ENCODE peak calls at places on chromosomes 16 and 17, in eight cellular contexts. One of them, this sample, is unnamed.

GRCh38 chr17:42110301-42111264 is 1.9 kb downstream of the DHX58 start:
- DNase-seq in fibroblast of pulmonary artery: no peak
- DNase-seq in upper lobe of right lung: no peak
- DNase-seq in choroid plexus epithelial cell: no peak
- DNase-seq in psoas muscle: no peak
- DNase-seq in cardiac muscle cell: no peak
- DNase-seq in CD8-positive, alpha-beta T cell: no peak
- DNase-seq in mucosa of descending colon: no peak
- DNase-seq in this sample: no peak

GRCh38 chr17:8739104-8739503 is 5.5 kb downstream of the CCDC42 start:
- DNase-seq in fibroblast of pulmonary artery: no peak
- DNase-seq in upper lobe of right lung: no peak
- DNase-seq in choroid plexus epithelial cell: no peak
- DNase-seq in psoas muscle: no peak
- DNase-seq in cardiac muscle cell: no peak
- DNase-seq in CD8-positive, alpha-beta T cell: no peak
- DNase-seq in mucosa of descending colon: no peak
- DNase-seq in this sample: no peak

GRCh38 chr17:6164996-6165395 is 94.8 kb downstream of the WSCD1 start:
- DNase-seq in fibroblast of pulmonary artery: no peak
- DNase-seq in upper lobe of right lung: no peak
- DNase-seq in choroid plexus epithelial cell: no peak
- DNase-seq in psoas muscle: no peak
- DNase-seq in cardiac muscle cell: no peak
- DNase-seq in CD8-positive, alpha-beta T cell: no peak
- DNase-seq in mucosa of descending colon: no peak
- DNase-seq in this sample: no peak

GRCh38 chr16:81578636-81579413 is 134.2 kb downstream of the CMIP start:
- DNase-seq in fibroblast of pulmonary artery: no peak
- DNase-seq in upper lobe of right lung: no peak
- DNase-seq in choroid plexus epithelial cell: no peak
- DNase-seq in psoas muscle: no peak
- DNase-seq in cardiac muscle cell: no peak
- DNase-seq in CD8-positive, alpha-beta T cell: no peak
- DNase-seq in mucosa of descending colon: no peak
- DNase-seq in this sample: no peak

GRCh38 chr16:3094289-3095027 is 4.6 kb downstream of the ZSCAN10 start:
- DNase-seq in fibroblast of pulmonary artery: peak
- DNase-seq in upper lobe of right lung: no peak
- DNase-seq in choroid plexus epithelial cell: peak
- DNase-seq in psoas muscle: peak
- DNase-seq in cardiac muscle cell: peak
- DNase-seq in CD8-positive, alpha-beta T cell: no peak
- DNase-seq in mucosa of descending colon: peak
- DNase-seq in this sample: no peak

GRCh38 chr16:84498859-84499620 is 5.4 kb downstream of the MEAK7 start:
- DNase-seq in fibroblast of pulmonary artery: no peak
- DNase-seq in upper lobe of right lung: peak
- DNase-seq in choroid plexus epithelial cell: no peak
- DNase-seq in psoas muscle: no peak
- DNase-seq in cardiac muscle cell: no peak
- DNase-seq in CD8-positive, alpha-beta T cell: no peak
- DNase-seq in mucosa of descending colon: no peak
- DNase-seq in this sample: no peak

GRCh38 chr16:74724820-74725549 is 24.3 kb upstream of the MLKL start:
- DNase-seq in fibroblast of pulmonary artery: peak
- DNase-seq in upper lobe of right lung: no peak
- DNase-seq in choroid plexus epithelial cell: peak
- DNase-seq in psoas muscle: peak
- DNase-seq in cardiac muscle cell: peak
- DNase-seq in CD8-positive, alpha-beta T cell: no peak
- DNase-seq in mucosa of descending colon: no peak
- DNase-seq in this sample: no peak

GRCh38 chr17:66691644-66692500 is 143.0 kb upstream of the CACNG5 start:
- DNase-seq in fibroblast of pulmonary artery: peak
- DNase-seq in upper lobe of right lung: no peak
- DNase-seq in choroid plexus epithelial cell: peak
- DNase-seq in psoas muscle: no peak
- DNase-seq in cardiac muscle cell: peak
- DNase-seq in CD8-positive, alpha-beta T cell: no peak
- DNase-seq in mucosa of descending colon: peak
- DNase-seq in this sample: no peak

GRCh38 chr16:50697881-50698767 is 4.7 kb downstream of the NOD2 start:
- DNase-seq in fibroblast of pulmonary artery: peak
- DNase-seq in upper lobe of right lung: no peak
- DNase-seq in choroid plexus epithelial cell: peak
- DNase-seq in psoas muscle: no peak
- DNase-seq in cardiac muscle cell: peak
- DNase-seq in CD8-positive, alpha-beta T cell: no peak
- DNase-seq in mucosa of descending colon: peak
- DNase-seq in this sample: peak
- H3K4me3 ChIP-seq in fibroblast of pulmonary artery: peak
- H3K4me3 ChIP-seq in upper lobe of right lung: peak
- H3K4me3 ChIP-seq in choroid plexus epithelial cell: peak
- H3K4me3 ChIP-seq in psoas muscle: peak
- H3K4me3 ChIP-seq in cardiac muscle cell: no peak
- H3K4me3 ChIP-seq in CD8-positive, alpha-beta T cell: peak
- H3K4me3 ChIP-seq in mucosa of descending colon: no peak
- H3K4me3 ChIP-seq in this sample: peak

GRCh38 chr17:39861235-39861634 is 2.9 kb downstream of the IKZF3 start:
- DNase-seq in fibroblast of pulmonary artery: no peak
- DNase-seq in upper lobe of right lung: no peak
- DNase-seq in choroid plexus epithelial cell: no peak
- DNase-seq in psoas muscle: no peak
- DNase-seq in cardiac muscle cell: no peak
- DNase-seq in CD8-positive, alpha-beta T cell: no peak
- DNase-seq in mucosa of descending colon: no peak
- DNase-seq in this sample: no peak

GRCh38 chr17:39866013-39866730 is 1.8 kb upstream of the ZPBP2 start:
- DNase-seq in fibroblast of pulmonary artery: no peak
- DNase-seq in upper lobe of right lung: no peak
- DNase-seq in choroid plexus epithelial cell: no peak
- DNase-seq in psoas muscle: no peak
- DNase-seq in cardiac muscle cell: no peak
- DNase-seq in CD8-positive, alpha-beta T cell: no peak
- DNase-seq in mucosa of descending colon: no peak
- DNase-seq in this sample: no peak

GRCh38 chr17:39863244-39863917 is 731 bp downstream of the IKZF3 start:
- DNase-seq in fibroblast of pulmonary artery: no peak
- DNase-seq in upper lobe of right lung: no peak
- DNase-seq in choroid plexus epithelial cell: no peak
- DNase-seq in psoas muscle: no peak
- DNase-seq in cardiac muscle cell: no peak
- DNase-seq in CD8-positive, alpha-beta T cell: no peak
- DNase-seq in mucosa of descending colon: no peak
- DNase-seq in this sample: no peak

GRCh38 chr17:39867084-39867890 is 715 bp upstream of the ZPBP2 start:
- DNase-seq in fibroblast of pulmonary artery: no peak
- DNase-seq in upper lobe of right lung: no peak
- DNase-seq in choroid plexus epithelial cell: no peak
- DNase-seq in psoas muscle: no peak
- DNase-seq in cardiac muscle cell: no peak
- DNase-seq in CD8-positive, alpha-beta T cell: no peak
- DNase-seq in mucosa of descending colon: peak
- DNase-seq in this sample: no peak

DNA sequence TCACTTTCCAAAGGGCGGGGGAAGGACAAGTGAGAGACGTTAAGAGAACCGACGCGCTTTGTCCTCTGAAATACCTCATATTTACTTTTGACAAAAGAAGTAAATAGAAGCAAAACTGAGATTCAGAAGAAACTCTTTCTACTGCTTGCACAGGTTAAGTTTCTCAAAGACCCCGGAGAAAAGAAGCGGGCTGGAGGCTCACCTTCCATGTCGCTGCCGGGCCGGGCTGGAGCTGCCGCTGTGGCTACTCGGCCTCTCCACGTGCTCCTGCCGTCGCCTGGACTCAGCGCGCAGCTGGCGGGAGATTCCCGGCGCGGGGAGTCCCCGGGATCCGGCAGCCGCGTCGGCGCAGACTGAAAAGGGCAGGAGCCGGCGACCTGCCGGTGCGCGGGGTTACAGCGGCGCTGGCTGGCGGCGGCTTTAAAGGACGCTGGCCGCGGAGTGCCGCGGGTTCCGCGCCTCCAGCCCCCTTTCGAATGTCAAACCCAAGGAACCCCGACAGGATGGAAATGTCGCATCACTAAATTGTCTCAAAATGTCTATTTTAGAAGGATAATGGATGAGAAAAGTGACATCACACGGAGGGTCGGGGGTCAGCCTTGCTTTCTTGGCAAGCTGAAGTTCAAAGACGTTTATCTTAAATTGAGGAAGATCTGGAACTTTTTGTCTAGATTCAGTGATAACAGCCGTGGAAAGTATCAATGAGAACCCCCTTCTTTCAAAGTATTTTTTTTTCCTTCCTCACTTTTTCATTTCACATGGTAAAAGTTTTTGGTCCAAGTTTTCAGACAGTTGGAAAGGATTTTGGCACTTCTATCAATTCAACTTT is at the start of gene IKZF3:
- DNase-seq in fibroblast of pulmonary artery: peak
- DNase-seq in upper lobe of right lung: peak
- DNase-seq in choroid plexus epithelial cell: peak
- DNase-seq in psoas muscle: peak
- DNase-seq in cardiac muscle cell: peak
- DNase-seq in CD8-positive, alpha-beta T cell: peak
- DNase-seq in mucosa of descending colon: peak
- DNase-seq in this sample: no peak
- TF ChIP-seq CTCF in fibroblast of pulmonary artery: no peak
- TF ChIP-seq CTCF in upper lobe of right lung: peak
- TF ChIP-seq CTCF in choroid plexus epithelial cell: no peak
- TF ChIP-seq CTCF in psoas muscle: no peak
- TF ChIP-seq CTCF in cardiac muscle cell: no peak
- TF ChIP-seq CTCF in CD8-positive, alpha-beta T cell: peak
- TF ChIP-seq CTCF in mucosa of descending colon: no peak
- TF ChIP-seq CTCF in this sample: peak

GRCh38 chr16:68298312-68298711 is 12.4 kb downstream of the SLC7A6OS start:
- DNase-seq in fibroblast of pulmonary artery: no peak
- DNase-seq in upper lobe of right lung: no peak
- DNase-seq in choroid plexus epithelial cell: no peak
- DNase-seq in psoas muscle: no peak
- DNase-seq in cardiac muscle cell: no peak
- DNase-seq in CD8-positive, alpha-beta T cell: no peak
- DNase-seq in mucosa of descending colon: no peak
- DNase-seq in this sample: no peak

GRCh38 chr16:68296693-68297092 is 14.1 kb downstream of the SLC7A6OS start:
- DNase-seq in fibroblast of pulmonary artery: no peak
- DNase-seq in upper lobe of right lung: no peak
- DNase-seq in choroid plexus epithelial cell: no peak
- DNase-seq in psoas muscle: no peak
- DNase-seq in cardiac muscle cell: no peak
- DNase-seq in CD8-positive, alpha-beta T cell: no peak
- DNase-seq in mucosa of descending colon: no peak
- DNase-seq in this sample: no peak

GRCh38 chr16:68297908-68298307 is 12.8 kb downstream of the SLC7A6OS start:
- DNase-seq in fibroblast of pulmonary artery: peak
- DNase-seq in upper lobe of right lung: no peak
- DNase-seq in choroid plexus epithelial cell: peak
- DNase-seq in psoas muscle: no peak
- DNase-seq in cardiac muscle cell: no peak
- DNase-seq in CD8-positive, alpha-beta T cell: no peak
- DNase-seq in mucosa of descending colon: no peak
- DNase-seq in this sample: no peak

GRCh38 chr16:68298907-68299515 is 11.7 kb downstream of the SLC7A6OS start:
- DNase-seq in fibroblast of pulmonary artery: peak
- DNase-seq in upper lobe of right lung: peak
- DNase-seq in choroid plexus epithelial cell: peak
- DNase-seq in psoas muscle: peak
- DNase-seq in cardiac muscle cell: peak
- DNase-seq in CD8-positive, alpha-beta T cell: no peak
- DNase-seq in mucosa of descending colon: no peak
- DNase-seq in this sample: no peak

DNA sequence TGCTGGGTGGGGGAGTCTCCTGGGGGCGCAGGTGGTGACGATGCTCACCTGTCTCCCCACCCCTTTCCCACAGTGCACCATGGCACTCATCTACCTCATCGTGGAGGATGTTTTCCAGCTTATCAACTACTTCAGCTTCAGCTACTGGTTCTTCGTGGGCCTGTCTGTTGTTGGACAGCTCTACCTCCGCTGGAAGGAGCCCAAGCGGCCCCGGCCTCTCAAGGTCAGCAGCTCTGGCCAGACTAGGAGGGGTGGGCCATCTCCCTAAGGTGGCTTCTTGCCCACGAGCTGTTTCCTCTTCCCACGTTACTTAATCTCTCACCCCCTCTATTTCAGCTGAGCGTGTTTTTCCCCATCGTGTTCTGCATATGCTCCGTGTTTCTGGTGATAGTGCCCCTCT is 14.5 kb downstream of the SLC7A6OS start:
- DNase-seq in fibroblast of pulmonary artery: no peak
- DNase-seq in upper lobe of right lung: no peak
- DNase-seq in choroid plexus epithelial cell: no peak
- DNase-seq in psoas muscle: no peak
- DNase-seq in cardiac muscle cell: no peak
- DNase-seq in CD8-positive, alpha-beta T cell: no peak
- DNase-seq in mucosa of descending colon: no peak
- DNase-seq in this sample: no peak
- H3K4me3 ChIP-seq in fibroblast of pulmonary artery: no peak
- H3K4me3 ChIP-seq in upper lobe of right lung: no peak
- H3K4me3 ChIP-seq in choroid plexus epithelial cell: no peak
- H3K4me3 ChIP-seq in psoas muscle: no peak
- H3K4me3 ChIP-seq in cardiac muscle cell: no peak
- H3K4me3 ChIP-seq in CD8-positive, alpha-beta T cell: no peak
- H3K4me3 ChIP-seq in mucosa of descending colon: no peak
- H3K4me3 ChIP-seq in this sample: no peak

GRCh38 chr17:11641521-11642275 is 43.4 kb downstream of the DNAH9 start:
- DNase-seq in fibroblast of pulmonary artery: no peak
- DNase-seq in upper lobe of right lung: no peak
- DNase-seq in choroid plexus epithelial cell: no peak
- DNase-seq in psoas muscle: no peak
- DNase-seq in cardiac muscle cell: no peak
- DNase-seq in CD8-positive, alpha-beta T cell: no peak
- DNase-seq in mucosa of descending colon: no peak
- DNase-seq in this sample: no peak

GRCh38 chr17:11642655-11643054 is 44.4 kb downstream of the DNAH9 start:
- DNase-seq in fibroblast of pulmonary artery: no peak
- DNase-seq in upper lobe of right lung: no peak
- DNase-seq in choroid plexus epithelial cell: no peak
- DNase-seq in psoas muscle: peak
- DNase-seq in cardiac muscle cell: no peak
- DNase-seq in CD8-positive, alpha-beta T cell: no peak
- DNase-seq in mucosa of descending colon: no peak
- DNase-seq in this sample: no peak

GRCh38 chr17:11643851-11644250 is 45.6 kb downstream of the DNAH9 start:
- DNase-seq in fibroblast of pulmonary artery: no peak
- DNase-seq in upper lobe of right lung: no peak
- DNase-seq in choroid plexus epithelial cell: no peak
- DNase-seq in psoas muscle: no peak
- DNase-seq in cardiac muscle cell: no peak
- DNase-seq in CD8-positive, alpha-beta T cell: no peak
- DNase-seq in mucosa of descending colon: no peak
- DNase-seq in this sample: no peak

GRCh38 chr17:11645426-11645825 is 47.2 kb downstream of the DNAH9 start:
- DNase-seq in fibroblast of pulmonary artery: no peak
- DNase-seq in upper lobe of right lung: no peak
- DNase-seq in choroid plexus epithelial cell: no peak
- DNase-seq in psoas muscle: no peak
- DNase-seq in cardiac muscle cell: no peak
- DNase-seq in CD8-positive, alpha-beta T cell: no peak
- DNase-seq in mucosa of descending colon: no peak
- DNase-seq in this sample: no peak

DNA sequence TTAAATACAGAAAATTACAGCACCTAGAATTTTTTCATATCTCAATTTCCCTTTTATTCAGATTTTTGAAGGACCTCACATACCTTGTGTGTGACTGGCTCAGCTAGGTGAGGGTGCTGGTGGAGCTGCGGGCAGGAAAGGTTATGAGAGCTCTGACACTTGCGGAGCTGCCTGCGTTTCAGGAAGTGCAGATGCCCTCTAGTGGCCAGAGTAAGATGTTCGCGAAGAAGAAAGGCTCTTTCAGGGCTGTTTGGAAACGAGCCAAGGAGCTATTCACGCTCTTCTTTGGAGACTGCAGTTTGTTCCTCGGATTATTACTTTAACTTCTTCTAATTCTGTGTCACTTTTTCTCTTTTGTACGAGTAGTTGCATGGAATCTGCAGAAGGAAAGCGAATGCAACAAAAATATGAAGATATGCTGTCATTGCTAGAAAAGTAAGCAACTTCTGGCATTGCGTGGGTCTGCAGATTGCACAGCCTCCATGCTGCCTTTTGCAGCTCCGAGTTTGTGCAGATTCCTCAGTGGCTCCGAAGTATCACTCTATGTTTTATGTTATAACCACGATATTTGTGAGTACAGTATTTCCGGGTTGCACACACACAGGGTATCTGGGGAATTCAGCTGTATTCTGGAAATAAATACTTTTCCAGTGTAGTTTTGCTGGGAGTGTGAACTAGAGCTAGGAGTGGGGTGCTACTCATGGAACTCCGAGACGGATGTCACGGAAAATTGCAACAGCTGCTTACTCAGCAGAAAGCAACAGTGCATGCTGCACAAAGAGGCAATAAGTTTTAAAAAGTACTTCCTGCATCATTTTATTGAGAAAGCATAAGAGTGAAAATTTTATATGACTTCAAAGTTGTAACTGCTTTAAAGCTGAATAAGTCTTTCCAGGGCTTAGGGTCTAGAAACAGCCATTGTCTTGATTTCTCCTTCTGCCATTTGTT is 46.3 kb downstream of the DNAH9 start:
- DNase-seq in fibroblast of pulmonary artery: peak
- DNase-seq in upper lobe of right lung: peak
- DNase-seq in choroid plexus epithelial cell: peak
- DNase-seq in psoas muscle: no peak
- DNase-seq in cardiac muscle cell: peak
- DNase-seq in CD8-positive, alpha-beta T cell: no peak
- DNase-seq in mucosa of descending colon: peak
- DNase-seq in this sample: peak
- TF ChIP-seq CTCF in fibroblast of pulmonary artery: peak
- TF ChIP-seq CTCF in upper lobe of right lung: peak
- TF ChIP-seq CTCF in choroid plexus epithelial cell: peak
- TF ChIP-seq CTCF in psoas muscle: peak
- TF ChIP-seq CTCF in cardiac muscle cell: peak
- TF ChIP-seq CTCF in CD8-positive, alpha-beta T cell: peak
- TF ChIP-seq CTCF in mucosa of descending colon: peak
- TF ChIP-seq CTCF in this sample: peak

This sample was measured in epithelial cell of proximal tubule.